ENCODE peak calls at places on chromosomes 6 and 20, in eight cellular contexts. E, R, W, S, Q, O, N and C are unnamed samples.
A peak's percentile ranks its signal among the peaks of the same experiment; 100 is the strongest.

GRCh38 chr6:97423190-97423589 is 140.2 kb upstream of the MMS22L start:
- DNase-seq in W (no peak), N (no peak), Q (no peak), E (no peak), O (no peak), R (no peak), S (no peak), C (no peak)

GRCh38 chr6:13664703-13665352 is 46.8 kb downstream of the RANBP9 start:
- DNase-seq in E (no peak), N (no peak), R (no peak), S (no peak), Q (no peak), W (peak; percentile 70), O (no peak), C (no peak)

GRCh38 chr20:32390999-32391398 is 32.9 kb downstream of the ASXL1 start:
- DNase-seq in R (no peak), O (no peak), N (no peak), W (peak; percentile 39), Q (no peak), S (peak; percentile 58), E (no peak), C (no peak)

GRCh38 chr20:61776491-61776890 is 289.2 kb downstream of the TAF4 start:
- DNase-seq in W (no peak), R (no peak), O (no peak), E (no peak), S (no peak), N (no peak), Q (no peak), C (no peak)

GRCh38 chr6:119686240-119686639 is 336.7 kb upstream of the MAN1A1 start:
- DNase-seq in O (no peak), N (no peak), E (no peak), S (no peak), W (no peak), R (no peak), Q (no peak), C (no peak)

GRCh38 chr20:62061851-62062418 is 3.7 kb downstream of the TAF4 start:
- DNase-seq in S (no peak), N (no peak), R (no peak), E (no peak), O (no peak), W (no peak), Q (no peak), C (no peak)

GRCh38 chr20:46065006-46065405 is 24.8 kb downstream of the NCOA5 start:
- DNase-seq in S (no peak), E (no peak), Q (no peak), W (no peak), R (no peak), O (no peak), N (no peak), C (no peak)

GRCh38 chr6:147973806-147974205 is 368.8 kb upstream of the SASH1 start:
- DNase-seq in O (no peak), E (no peak), Q (no peak), W (no peak), S (no peak), N (no peak), R (no peak), C (no peak)

GRCh38 chr6:80696268-80696667 is 589.8 kb downstream of the BCKDHB start:
- DNase-seq in E (no peak), R (no peak), Q (no peak), W (no peak), O (no peak), N (no peak), S (no peak), C (no peak)

GRCh38 chr6:14029605-14030004 is 88.0 kb upstream of the CD83 start:
- DNase-seq in R (no peak), S (no peak), E (no peak), Q (no peak), W (no peak), O (no peak), N (no peak), C (no peak)

GRCh38 chr6:111852704-111853103 is 20.5 kb downstream of the FYN start:
- DNase-seq in S (no peak), Q (no peak), N (no peak), W (peak; percentile 34), E (no peak), O (no peak), R (no peak), C (no peak)

GRCh38 chr6:56851541-56852248 is 103.2 kb upstream of the BEND6 start:
- DNase-seq in R (peak; percentile 80), E (peak; percentile 22), O (peak; percentile 50), N (peak; percentile 35), S (peak; percentile 86), W (peak; percentile 89), Q (peak; percentile 66), C (no peak)

GRCh38 chr6:568954-569523 is 87.9 kb downstream of the HUS1B start:
- DNase-seq in N (no peak), R (no peak), E (no peak), S (no peak), Q (no peak), W (no peak), O (no peak), C (no peak)

GRCh38 chr6:3751730-3752537 is 421 bp upstream of the PXDC1 start:
- DNase-seq in Q (peak; percentile 78), O (peak; percentile 85), R (peak; percentile 90), W (peak; percentile 93), S (peak; percentile 88), E (peak; percentile 92), N (peak; percentile 84), C (peak; percentile 41)

GRCh38 chr6:72321741-72322140 is 300.1 kb upstream of the KCNQ5 start:
- DNase-seq in W (peak; percentile 73), E (no peak), O (no peak), R (no peak), S (no peak), Q (no peak), N (no peak), C (no peak)

GRCh38 chr20:1434571-1435336 is 31.9 kb downstream of the NSFL1C start:
- DNase-seq in Q (no peak), R (peak; percentile 16), O (no peak), W (peak; percentile 92), E (no peak), S (peak; percentile 41), N (no peak), C (peak; percentile 28)

GRCh38 chr6:47197672-47198640 is 111.7 kb downstream of the TNFRSF21 start:
- DNase-seq in N (no peak), Q (no peak), R (no peak), O (no peak), S (no peak), W (no peak), E (no peak), C (no peak)

GRCh38 chr6:47202638-47203037 is 107.1 kb downstream of the TNFRSF21 start:
- DNase-seq in E (no peak), N (no peak), W (no peak), O (no peak), Q (no peak), S (no peak), R (no peak), C (no peak)

GRCh38 chr6:47203266-47203967 is 106.3 kb downstream of the TNFRSF21 start:
- DNase-seq in R (no peak), S (no peak), N (no peak), W (peak; percentile 13), O (no peak), E (no peak), Q (no peak), C (no peak)

GRCh38 chr6:47203968-47204611 is 105.6 kb downstream of the TNFRSF21 start:
- DNase-seq in Q (no peak), R (no peak), S (no peak), N (no peak), E (no peak), O (no peak), W (no peak), C (no peak)

DNA sequence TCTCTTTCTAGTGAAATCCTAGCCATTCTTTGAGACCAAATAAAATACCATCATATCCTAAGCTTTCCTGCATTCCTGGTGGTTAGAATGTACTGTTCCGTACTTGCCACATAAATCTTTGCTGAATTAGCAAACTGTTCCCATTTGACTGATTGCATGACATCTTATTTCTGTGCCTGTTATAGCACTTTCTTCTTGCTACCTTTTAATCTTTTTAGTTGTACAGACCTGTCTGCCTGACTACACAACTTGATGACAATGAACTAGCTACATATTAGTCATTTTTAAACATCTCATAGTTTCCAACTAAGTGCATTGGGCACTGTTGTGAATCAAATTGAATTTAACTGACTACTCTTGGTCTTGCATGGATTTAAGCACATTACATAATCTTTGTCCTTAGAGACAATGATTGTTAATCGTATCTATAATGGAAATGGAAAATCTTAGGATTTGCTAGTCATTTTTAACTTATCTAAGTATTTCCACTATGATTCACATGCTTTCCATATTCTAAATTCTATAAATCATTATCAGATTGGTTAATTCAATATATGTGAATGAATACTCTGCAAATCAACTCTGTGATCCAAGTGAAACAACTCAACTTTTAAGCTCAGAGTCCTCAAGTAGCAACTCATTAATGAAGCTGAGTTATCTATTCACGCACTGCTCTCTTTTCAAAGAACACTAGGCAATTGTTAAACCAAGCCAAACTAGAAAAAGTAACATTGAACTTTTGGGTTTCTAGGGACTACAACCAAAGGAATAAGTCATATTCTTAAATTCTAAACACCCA is 109.0 kb downstream of the TNFRSF21 start:
- DNase-seq in R (no peak), N (no peak), E (no peak), W (no peak), O (no peak), Q (no peak), S (no peak), C (no peak)
- H3K27ac ChIP-seq in R (no peak overlapping the region), N (no peak overlapping the region), E (no peak overlapping the region), W (no peak overlapping the region), O (no peak overlapping the region), Q (no peak overlapping the region), S (no peak overlapping the region), C (no peak overlapping the region)

GRCh38 chr20:59701236-59701635 is 96.9 kb downstream of the PHACTR3 start:
- DNase-seq in E (no peak), W (no peak), Q (no peak), N (no peak), R (no peak), S (no peak), O (no peak), C (no peak)
- H3K9me3 ChIP-seq in E (no peaks in the 10 kb centered on the region), W (peaks cover 19% of the 10 kb centered on the region), Q (no peaks in the 10 kb centered on the region), N (no peaks in the 10 kb centered on the region), R (no peaks in the 10 kb centered on the region), S (no peaks in the 10 kb centered on the region), O (no peaks in the 10 kb centered on the region), C (no peaks in the 10 kb centered on the region)

GRCh38 chr6:30061766-30062458 is 847 bp downstream of the POLR1H start:
- DNase-seq in W (peak; percentile 17), N (peak; percentile 33), R (no peak), S (no peak), O (peak; percentile 38), E (no peak), Q (no peak), C (no peak)
- H3K27ac ChIP-seq in W (peak overlapping the region; percentile 74), N (peak overlapping the region; percentile 83), R (peak overlapping the region; percentile 93), S (peak overlapping the region; percentile 70), O (peak overlapping the region; percentile 93), E (peak overlapping the region; percentile 87), Q (no peak overlapping the region), C (peak overlapping the region; percentile 89)

DNA sequence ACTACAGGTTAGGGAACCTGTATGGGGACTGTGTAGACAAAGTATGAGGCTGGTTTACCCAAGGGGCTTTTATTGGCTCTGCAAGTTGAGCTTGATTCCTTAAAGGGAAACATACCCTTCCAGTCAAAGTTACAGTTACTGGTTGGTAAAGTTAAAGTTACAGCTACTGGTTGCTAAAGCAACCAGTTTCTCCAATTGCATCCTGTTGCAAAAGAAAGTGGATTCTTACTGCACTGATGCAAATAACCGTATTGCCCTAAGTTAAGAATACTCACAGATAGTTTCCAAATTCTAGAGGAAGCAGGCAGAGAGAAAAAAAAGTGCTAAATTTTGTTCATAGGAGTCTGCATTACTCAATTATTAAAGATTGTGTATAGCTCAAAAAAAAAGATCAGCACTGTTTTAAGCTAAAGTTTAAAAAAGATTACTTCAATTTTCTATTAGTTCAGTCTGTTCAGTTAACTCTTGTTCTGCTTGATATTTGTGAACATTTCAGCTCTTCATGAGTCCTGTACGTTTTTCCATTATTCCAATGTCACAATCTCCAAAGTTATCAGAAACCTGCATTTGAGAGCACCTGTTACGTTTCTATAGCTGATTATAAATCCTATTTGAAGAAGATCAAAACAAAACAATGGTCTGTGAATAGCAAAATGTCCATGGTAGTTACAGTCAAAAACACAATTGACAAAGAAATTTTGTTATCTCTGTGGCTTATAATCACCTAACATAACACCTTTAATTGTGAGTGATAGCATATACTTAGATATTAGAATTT is 8.6 kb upstream of the IL22RA2 start:
- DNase-seq in O (no peak), N (no peak), S (no peak), E (no peak), Q (no peak), R (no peak), W (no peak), C (no peak)
- H3K9me3 ChIP-seq in O (no peaks in the 10 kb centered on the region), N (no peaks in the 10 kb centered on the region), S (peaks cover 18% of the 10 kb centered on the region), E (peaks cover 38% of the 10 kb centered on the region), Q (peaks cover 6% of the 10 kb centered on the region), R (peaks cover 53% of the 10 kb centered on the region), W (peaks cover 21% of the 10 kb centered on the region), C (peaks cover 53% of the 10 kb centered on the region)